ENCODE peak calls at places on chromosomes 7 and 10, in seven cellular contexts. S is iPS-NIHi11; G is germinal center; O is nucleus accumbens; D is anterior cingulate cortex; X is T-cell; B is activated naive CD8-positive, alpha-beta T cell treated with anti-CD3 and anti-CD28 coated beads, Interleukin-2, amount 50 U/mL, for 24 hours. C is an unnamed sample.

GRCh38 chr10:93445097-93445960 is 36.8 kb downstream of the MYOF start:
- DNase-seq in S (peak; percentile 96), G (no peak), O (peak; percentile 82), D (peak; percentile 9), X (no peak), B (no peak), C (peak; percentile 96)

GRCh38 chr7:50632561-50633413 is 67.6 kb upstream of the DDC start:
- DNase-seq in S (peak; percentile 66), G (peak; percentile 50), O (peak; percentile 20), D (no peak), X (peak; percentile 41), B (peak; percentile 62), C (peak; percentile 48)

GRCh38 chr10:71821909-71822763 is 28.9 kb downstream of the PSAP start:
- DNase-seq in S (no peak), G (no peak), O (no peak), D (no peak), X (no peak), B (no peak), C (no peak)

GRCh38 chr7:30142710-30143109 is 7.9 kb downstream of the MTURN start:
- DNase-seq in S (no peak), G (no peak), O (no peak), D (no peak), X (no peak), B (no peak), C (peak; percentile 31)

GRCh38 chr10:91307489-91307888 is 87.0 kb downstream of the PCGF5 start:
- DNase-seq in S (no peak), G (no peak), O (no peak), D (no peak), X (no peak), B (no peak), C (no peak)

GRCh38 chr7:40544932-40545331 is 410.1 kb downstream of the SUGCT start:
- DNase-seq in S (no peak), G (no peak), O (no peak), D (no peak), X (no peak), B (no peak), C (no peak)

GRCh38 chr10:72309290-72310240 is 35.8 kb downstream of the DDIT4 start:
- DNase-seq in S (no peak), G (no peak), O (peak; percentile 70), D (peak; percentile 49), X (peak; percentile 68), B (no peak), C (no peak)

GRCh38 chr10:103451871-103452713 is at the start of gene CALHM2:
- DNase-seq in S (peak; percentile 94), G (peak; percentile 85), O (peak; percentile 58), D (no peak), X (peak; percentile 40), B (peak; percentile 72), C (peak; percentile 61)

GRCh38 chr7:105315357-105315756 is 73.4 kb downstream of the SRPK2 start:
- DNase-seq in S (no peak), G (no peak), O (no peak), D (no peak), X (no peak), B (no peak), C (no peak)

GRCh38 chr7:26237035-26237807 is 35.7 kb downstream of the CBX3 start:
- DNase-seq in S (no peak), G (no peak), O (no peak), D (no peak), X (no peak), B (no peak), C (no peak)

GRCh38 chr10:75444781-75445386 is 13.5 kb downstream of the LRMDA start:
- DNase-seq in S (no peak), G (no peak), O (no peak), D (no peak), X (no peak), B (no peak), C (no peak)

GRCh38 chr7:126959649-126960048 is 293.1 kb downstream of the GRM8 start:
- DNase-seq in S (no peak), G (no peak), O (no peak), D (no peak), X (no peak), B (no peak), C (no peak)

GRCh38 chr7:157704365-157704764 is 367.6 kb downstream of the DNAJB6 start:
- DNase-seq in S (no peak), G (no peak), O (no peak), D (no peak), X (no peak), B (no peak), C (no peak)

GRCh38 chr7:159023746-159024145 is 120.9 kb downstream of the VIPR2 start:
- DNase-seq in S (no peak), G (no peak), O (no peak), D (no peak), X (no peak), B (no peak), C (no peak)

GRCh38 chr7:90945104-90945752 is 319.0 kb upstream of the FZD1 start:
- DNase-seq in S (no peak), G (no peak), O (no peak), D (no peak), X (no peak), B (no peak), C (no peak)

GRCh38 chr7:130900471-130901076 is 166.6 kb upstream of the KLF14 start:
- DNase-seq in S (no peak), G (no peak), O (no peak), D (no peak), X (no peak), B (no peak), C (no peak)

C was measured in A549.